ENCODE peak calls at places on chromosome 5, in five cellular contexts. W, P, F, K and G are unnamed samples.

GRCh38 chr5:115543931-115544370 is 624 bp downstream of the FEM1C start:
- DNase-seq in K (no peak), W (peak), F (no peak), P (no peak), G (peak)

GRCh38 chr5:54673523-54674225 is 156.1 kb downstream of the SNX18 start:
- DNase-seq in P (no peak), F (no peak), W (no peak), K (peak), G (peak)

GRCh38 chr5:6725448-6725847 is 12.2 kb downstream of the TENT4A start:
- DNase-seq in F (no peak), W (no peak), K (no peak), P (no peak), G (no peak)

GRCh38 chr5:172920447-172920849 is 38.8 kb upstream of the RPL26L1 start:
- DNase-seq in W (no peak), F (no peak), K (no peak), P (peak), G (no peak)

GRCh38 chr5:139383275-139383992 is at the start of gene SLC23A1:
- DNase-seq in P (no peak), F (no peak), W (peak), K (no peak), G (no peak)

GRCh38 chr5:4295663-4296339 is 700.2 kb downstream of the IRX1 start:
- DNase-seq in F (peak), P (peak), K (no peak), W (no peak), G (no peak)

GRCh38 chr5:128464596-128464995 is 73.4 kb downstream of the FBN2 start:
- DNase-seq in W (no peak), K (no peak), P (no peak), F (no peak), G (no peak)

GRCh38 chr5:55223219-55223987 is 3.7 kb downstream of the MCIDAS start:
- DNase-seq in K (no peak), P (no peak), W (no peak), F (peak), G (no peak)

GRCh38 chr5:36090033-36090432 is 23.4 kb upstream of the UGT3A2 start:
- DNase-seq in W (peak), K (no peak), P (no peak), F (peak), G (no peak)

GRCh38 chr5:157484768-157485167 is 24.8 kb downstream of the NIPAL4 start:
- DNase-seq in K (no peak), W (peak), F (no peak), P (no peak), G (no peak)

GRCh38 chr5:158039441-158039840 is 180.5 kb upstream of the CLINT1 start:
- DNase-seq in F (no peak), P (no peak), W (no peak), K (no peak), G (no peak)

GRCh38 chr5:170480277-170480676 is 23.5 kb upstream of the KCNIP1 start:
- DNase-seq in W (no peak), P (no peak), K (no peak), F (peak), G (no peak)

GRCh38 chr5:57950616-57951228 is 468.1 kb upstream of the ACTBL2 start:
- DNase-seq in K (no peak), F (peak), P (no peak), W (no peak), G (no peak)

GRCh38 chr5:171757853-171758535 is 27.6 kb upstream of the SMIM23 start:
- DNase-seq in K (no peak), P (no peak), W (peak), F (no peak), G (no peak)

GRCh38 chr5:56589486-56589870 is 225.9 kb upstream of the MAP3K1 start:
- DNase-seq in W (no peak), F (no peak), P (no peak), K (no peak), G (no peak)

GRCh38 chr5:51559921-51560658 is 176.8 kb downstream of the ISL1 start:
- DNase-seq in F (no peak), P (no peak), W (no peak), K (no peak), G (no peak)

GRCh38 chr5:1038417-1039209 is 30.0 kb downstream of the NKD2 start:
- DNase-seq in F (no peak), W (no peak), K (no peak), P (no peak), G (no peak)

GRCh38 chr5:129670944-129671343 is 77.0 kb upstream of the MINAR2 start:
- DNase-seq in P (no peak), K (no peak), F (no peak), W (no peak), G (no peak)

GRCh38 chr5:133991171-133991910 is 13.4 kb downstream of the VDAC1 start:
- DNase-seq in K (no peak), F (no peak), W (no peak), P (no peak), G (no peak)

GRCh38 chr5:94469889-94470288 is 148.5 kb downstream of the KIAA0825 start:
- DNase-seq in F (no peak), K (no peak), P (no peak), W (no peak), G (no peak)

GRCh38 chr5:172312286-172312685 is 28.7 kb upstream of the UBTD2 start:
- DNase-seq in P (no peak), K (no peak), F (no peak), W (no peak), G (no peak)

GRCh38 chr5:40914835-40915234 is 5.5 kb downstream of the C7 start:
- DNase-seq in W (no peak), F (no peak), K (no peak), P (no peak), G (no peak)

GRCh38 chr5:19568004-19568403 is 420.0 kb downstream of the CDH18 start:
- DNase-seq in F (no peak), K (no peak), W (no peak), P (no peak), G (no peak)

GRCh38 chr5:61275841-61276240 is 56.2 kb upstream of the ZSWIM6 start:
- DNase-seq in P (no peak), W (no peak), K (no peak), F (no peak), G (no peak)

GRCh38 chr5:180959661-180960060 is 29.0 kb upstream of the BTNL3 start:
- DNase-seq in F (no peak), P (no peak), W (no peak), K (no peak), G (no peak)

DNA sequence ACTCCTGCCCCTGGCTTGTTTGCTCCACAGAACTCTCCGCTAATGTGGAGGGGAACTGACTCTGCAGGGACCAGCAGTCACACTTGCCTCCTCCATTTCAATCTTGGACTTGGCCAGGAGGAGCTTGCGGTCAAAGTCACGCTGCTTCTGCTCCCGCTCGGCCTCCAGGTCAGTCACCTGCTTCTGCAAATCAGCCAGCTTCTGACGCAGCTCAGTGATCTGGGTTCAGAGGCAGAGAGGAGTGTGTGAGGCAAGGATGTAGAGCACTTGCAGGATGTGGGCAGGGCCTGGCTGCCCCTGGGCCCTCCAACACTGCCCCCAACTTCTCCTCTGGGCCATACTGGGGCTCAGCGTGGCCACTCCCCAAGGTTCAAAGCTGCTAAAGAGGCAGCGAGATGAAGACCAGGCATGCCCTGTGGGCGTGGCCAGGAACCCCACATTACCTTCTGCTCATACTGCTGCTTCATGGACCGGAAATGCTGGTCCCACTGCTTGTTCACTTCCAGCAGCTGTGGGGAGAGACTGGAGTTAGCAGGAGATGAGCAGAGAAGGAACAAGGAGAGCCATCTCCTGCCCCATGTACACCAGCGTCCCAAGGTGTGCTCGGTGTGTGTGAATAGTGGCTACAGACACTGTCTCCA is 22.2 kb downstream of the GPX3 start:
- DNase-seq in P (no peak), W (no peak), K (no peak), F (no peak), G (no peak)
- TF ChIP-seq POLR2AphosphoS5 in P (no peak), W (no peak), K (no peak), F (no peak), G (no peak)

DNA sequence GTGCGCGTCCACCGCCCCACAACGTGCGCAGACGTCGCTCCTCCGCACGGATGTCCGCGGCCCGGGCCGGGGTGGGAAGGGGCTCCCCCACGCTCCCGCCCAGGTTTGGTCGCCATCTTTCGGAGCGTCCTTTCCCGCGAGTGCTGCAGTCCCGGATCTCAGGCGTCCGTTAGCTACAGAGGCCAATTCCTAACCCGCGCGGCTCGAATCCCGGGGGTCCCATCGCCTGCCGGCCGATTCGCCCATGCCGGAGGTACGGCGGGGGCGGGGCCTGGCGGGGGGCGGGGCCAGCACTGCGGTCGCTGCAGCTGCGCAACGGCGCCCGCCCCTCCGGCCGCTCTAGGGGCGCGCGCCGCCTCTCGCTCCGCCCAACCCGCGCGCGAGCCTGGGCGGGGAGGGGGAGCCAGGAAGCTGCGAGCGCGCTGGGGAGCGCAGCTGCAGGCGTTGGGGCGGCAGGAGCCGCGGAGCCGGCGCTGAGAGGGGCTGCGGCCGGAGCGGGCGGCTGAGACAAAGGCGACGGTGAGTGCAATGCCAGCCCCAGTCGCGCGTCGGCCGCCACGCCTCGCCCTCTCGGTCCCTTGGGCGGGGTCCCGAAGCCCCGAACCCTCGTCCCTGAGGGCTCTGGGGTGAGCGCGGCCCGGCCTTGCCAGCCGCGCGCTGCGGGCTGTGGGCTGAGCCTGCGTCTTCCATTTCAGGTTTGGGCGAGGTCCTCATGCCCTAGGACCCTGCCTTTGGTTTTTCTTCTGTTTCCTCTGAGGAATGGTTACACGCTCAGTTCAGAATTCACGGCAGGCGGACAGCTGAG is at the start of gene CDC42SE2:
- DNase-seq in K (no peak), F (peak), W (peak), P (peak), G (peak)
- TF ChIP-seq POLR2A in K (peak), F (peak), W (peak), P (peak), G (peak)

DNA sequence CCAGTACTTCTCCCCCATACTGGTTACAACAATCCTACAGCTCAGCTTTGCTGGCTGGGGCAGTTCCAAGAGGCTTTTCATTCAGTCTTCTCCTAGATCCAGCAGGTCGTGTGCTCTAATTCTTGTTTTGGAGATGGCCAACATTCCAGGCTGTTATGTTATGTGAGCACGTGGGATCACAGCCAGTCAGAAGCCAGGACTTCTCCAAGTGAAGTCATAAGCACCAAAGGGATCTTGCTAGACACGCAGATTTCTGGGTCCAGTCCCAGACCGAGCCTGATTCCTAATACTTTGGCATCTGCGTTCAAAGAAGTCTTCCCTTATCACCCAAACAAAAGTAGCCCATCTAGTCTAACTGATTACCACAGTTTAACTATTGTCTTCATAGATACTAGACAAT is 1.4 kb upstream of the LARP1 start:
- DNase-seq in F (no peak), P (no peak), K (no peak), W (no peak), G (no peak)
- TF ChIP-seq TAF1 in F (no peak), P (no peak), K (no peak), W (no peak), G (no peak)

DNA sequence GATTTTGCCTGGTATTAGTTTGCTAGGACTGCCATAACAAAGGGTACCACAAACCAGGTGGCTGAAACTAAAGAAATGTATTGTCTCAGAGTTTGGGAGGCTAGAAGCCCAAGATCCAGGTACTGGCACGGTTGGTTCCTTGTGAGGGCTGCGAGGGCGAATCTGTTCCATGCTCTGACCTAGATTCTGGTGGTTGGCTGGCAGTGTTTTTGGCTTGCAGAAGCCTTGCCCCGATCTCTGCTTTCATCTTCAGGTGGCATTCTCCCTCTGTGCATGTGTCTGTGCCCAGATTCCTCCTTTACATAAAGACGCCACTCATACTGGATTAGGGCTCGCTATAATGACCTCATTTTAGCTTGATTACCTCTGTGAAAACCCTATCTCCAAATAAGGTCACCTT is 36.7 kb downstream of the RAI14 start:
- DNase-seq in W (no peak), F (no peak), P (no peak), K (no peak), G (no peak)
- TF ChIP-seq POLR2AphosphoS5 in W (no peak), F (no peak), P (no peak), K (no peak), G (no peak)